ENCODE peak calls at places on chromosomes 7 and 10, in ten cellular contexts. J, Z, Y, D, M, O, H, S, P and R are unnamed samples.

GRCh38 chr7:66205736-66206080 is 574 bp downstream of the TPST1 start:
- DNase-seq in J (no peak), Z (peak; percentile 55), Y (peak; percentile 25), D (peak; percentile 22), M (no peak), O (no peak), H (no peak), S (no peak), P (peak; percentile 14), R (peak; percentile 13)

GRCh38 chr10:71911296-71911954 is 52.8 kb upstream of the CHST3 start:
- DNase-seq in J (no peak), Z (peak; percentile 24), Y (no peak), D (no peak), M (no peak), O (no peak), H (peak; percentile 39), S (peak; percentile 43), P (no peak), R (no peak)

GRCh38 chr10:113454341-113455061 is 98.4 kb upstream of the HABP2 start:
- DNase-seq in J (peak; percentile 44), Z (peak; percentile 66), Y (peak; percentile 65), D (peak; percentile 57), M (peak; percentile 33), O (peak; percentile 73), H (peak; percentile 34), S (peak; percentile 37), P (peak; percentile 46), R (peak; percentile 43)

GRCh38 chr7:120583835-120584586 is 273.9 kb downstream of the TSPAN12 start:
- DNase-seq in J (no peak), Z (peak; percentile 91), Y (no peak), D (peak; percentile 65), M (peak; percentile 85), O (no peak), H (peak; percentile 26), S (peak; percentile 84), P (no peak), R (no peak)

GRCh38 chr10:24307696-24308476 is 98.9 kb downstream of the KIAA1217 start:
- DNase-seq in J (peak; percentile 25), Z (no peak), Y (no peak), D (no peak), M (no peak), O (no peak), H (no peak), S (no peak), P (no peak), R (no peak)

GRCh38 chr10:58894929-58895328 is 281.5 kb upstream of the PHYHIPL start:
- DNase-seq in J (no peak), Z (no peak), Y (no peak), D (no peak), M (peak; percentile 6), O (no peak), H (no peak), S (no peak), P (no peak), R (no peak)

GRCh38 chr10:121310151-121310711 is 288.0 kb downstream of the FGFR2 start:
- DNase-seq in J (no peak), Z (no peak), Y (no peak), D (no peak), M (no peak), O (no peak), H (no peak), S (no peak), P (no peak), R (peak; percentile 15)

GRCh38 chr10:43078986-43079273 is 2.1 kb downstream of the RET start:
- DNase-seq in J (no peak), Z (peak; percentile 35), Y (peak; percentile 57), D (peak; percentile 43), M (peak; percentile 9), O (peak; percentile 81), H (no peak), S (no peak), P (peak; percentile 13), R (no peak)

GRCh38 chr10:72740526-72740925 is 48.6 kb downstream of the MCU start:
- DNase-seq in J (peak; percentile 26), Z (peak; percentile 45), Y (peak; percentile 33), D (peak; percentile 55), M (peak; percentile 53), O (no peak), H (peak; percentile 51), S (peak; percentile 85), P (peak; percentile 24), R (no peak)

GRCh38 chr10:43816351-43817321 is 168.0 kb upstream of the ZNF32 start:
- DNase-seq in J (no peak), Z (peak; percentile 93), Y (no peak), D (no peak), M (peak; percentile 64), O (peak; percentile 60), H (peak; percentile 53), S (peak; percentile 95), P (peak; percentile 61), R (peak; percentile 82)

GRCh38 chr10:110664483-110665420 is 20.6 kb downstream of the RBM20 start:
- DNase-seq in J (no peak), Z (peak; percentile 93), Y (no peak), D (peak; percentile 82), M (peak; percentile 90), O (no peak), H (peak; percentile 88), S (peak; percentile 96), P (peak; percentile 27), R (no peak)

GRCh38 chr10:127715782-127716378 is 21.1 kb upstream of the FOXI2 start:
- DNase-seq in J (no peak), Z (peak; percentile 38), Y (no peak), D (peak; percentile 42), M (no peak), O (peak; percentile 65), H (peak; percentile 15), S (peak; percentile 29), P (no peak), R (peak; percentile 42)

GRCh38 chr10:122911889-122912484 is 1.6 kb downstream of the FAM24A start:
- DNase-seq in J (peak; percentile 19), Z (peak; percentile 56), Y (peak; percentile 34), D (peak; percentile 74), M (peak; percentile 44), O (peak; percentile 74), H (peak; percentile 55), S (peak; percentile 41), P (peak; percentile 24), R (peak; percentile 58)

GRCh38 chr10:30816144-30816811 is 186.7 kb upstream of the LYZL2 start:
- DNase-seq in J (no peak), Z (no peak), Y (no peak), D (no peak), M (no peak), O (no peak), H (no peak), S (no peak), P (no peak), R (no peak)

GRCh38 chr7:42672339-42672990 is 239.4 kb downstream of the C7orf25 start:
- DNase-seq in J (no peak), Z (peak; percentile 51), Y (no peak), D (no peak), M (no peak), O (no peak), H (no peak), S (peak; percentile 12), P (no peak), R (no peak)

GRCh38 chr10:125756853-125757487 is 18.7 kb downstream of the MMP21 start:
- DNase-seq in J (no peak), Z (no peak), Y (no peak), D (no peak), M (no peak), O (no peak), H (no peak), S (no peak), P (no peak), R (no peak)

GRCh38 chr7:149460493-149461330 is at the start of gene ZNF777:
- DNase-seq in J (peak; percentile 84), Z (peak; percentile 95), Y (peak; percentile 96), D (peak; percentile 87), M (peak; percentile 86), O (peak; percentile 95), H (peak; percentile 89), S (peak; percentile 92), P (peak; percentile 86), R (peak; percentile 96)

GRCh38 chr7:44608916-44609648 is 2.7 kb downstream of the OGDH start:
- DNase-seq in J (no peak), Z (peak; percentile 77), Y (no peak), D (peak; percentile 34), M (no peak), O (no peak), H (no peak), S (no peak), P (no peak), R (no peak)

GRCh38 chr10:14487511-14487909 is 156.8 kb upstream of the FRMD4A start:
- DNase-seq in J (no peak), Z (peak; percentile 15), Y (no peak), D (no peak), M (no peak), O (no peak), H (peak; percentile 91), S (no peak), P (no peak), R (no peak)

GRCh38 chr10:12594448-12594944 is 245.1 kb downstream of the CAMK1D start:
- DNase-seq in J (peak; percentile 28), Z (no peak), Y (no peak), D (no peak), M (no peak), O (no peak), H (no peak), S (no peak), P (peak; percentile 35), R (no peak)
- H3K27ac ChIP-seq in J (peak overlapping the region; percentile 8), Z (no peak overlapping the region), Y (no peak overlapping the region), D (no peak overlapping the region), M (no peak overlapping the region), O (no peak overlapping the region), H (no peak overlapping the region), S (no peak overlapping the region), P (no peak overlapping the region), R (no peak overlapping the region)

GRCh38 chr7:96527133-96527827 is 182.4 kb downstream of the SEM1 start:
- DNase-seq in J (no peak), Z (no peak), Y (no peak), D (no peak), M (no peak), O (no peak), H (no peak), S (no peak), P (no peak), R (no peak)
- H3K27ac ChIP-seq in J (no peak overlapping the region), Z (no peak overlapping the region), Y (no peak overlapping the region), D (no peak overlapping the region), M (no peak overlapping the region), O (no peak overlapping the region), H (no peak overlapping the region), S (no peak overlapping the region), P (no peak overlapping the region), R (no peak overlapping the region)

DNA sequence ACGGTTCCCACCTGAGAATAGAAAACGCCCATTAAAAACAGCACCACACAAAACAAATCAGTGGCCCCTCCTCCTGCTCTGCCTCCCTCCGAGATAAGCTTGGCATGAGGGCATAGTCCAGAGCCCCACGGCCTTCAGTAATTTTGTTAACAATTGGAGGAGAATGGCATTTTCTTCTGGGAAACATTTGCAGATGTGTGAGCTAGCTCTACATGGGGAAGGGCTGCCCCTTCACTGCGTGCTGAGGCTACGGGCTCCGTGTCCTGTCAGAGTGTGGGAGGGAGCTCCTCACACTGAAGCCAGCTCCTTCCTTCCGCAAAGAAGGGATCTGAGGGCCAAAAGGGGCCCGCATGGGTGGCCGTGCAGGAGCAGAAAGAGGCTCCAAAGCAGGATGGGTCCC is 15.2 kb downstream of the GRK5 start:
- DNase-seq in J (peak; percentile 34), Z (no peak), Y (no peak), D (no peak), M (no peak), O (no peak), H (no peak), S (no peak), P (no peak), R (no peak)
- H3K27ac ChIP-seq in J (peak overlapping the region; percentile 69), Z (no peak overlapping the region), Y (no peak overlapping the region), D (no peak overlapping the region), M (no peak overlapping the region), O (no peak overlapping the region), H (peak overlapping the region; percentile 70), S (no peak overlapping the region), P (peak overlapping the region; percentile 76), R (no peak overlapping the region)

GRCh38 chr10:36421999-36422398 is 703.4 kb upstream of the ANKRD30A start:
- DNase-seq in J (no peak), Z (no peak), Y (no peak), D (no peak), M (no peak), O (no peak), H (no peak), S (no peak), P (no peak), R (no peak)
- H3K27ac ChIP-seq in J (no peak overlapping the region), Z (no peak overlapping the region), Y (no peak overlapping the region), D (no peak overlapping the region), M (no peak overlapping the region), O (no peak overlapping the region), H (no peak overlapping the region), S (no peak overlapping the region), P (no peak overlapping the region), R (no peak overlapping the region)